ENCODE peak calls at places on chromosomes 6 and 20, in six cellular contexts. T, J, X, K, E and Z are unnamed samples.

GRCh38 chr20:49677777-49678758 is 35.6 kb downstream of the B4GALT5 start:
- DNase-seq in K (no peak), X (no peak), T (no peak), E (no peak), J (no peak), Z (no peak)

GRCh38 chr6:37518116-37518515 is 18.4 kb upstream of the CCDC167 start:
- DNase-seq in E (no peak), T (no peak), J (no peak), X (no peak), K (no peak), Z (no peak)

GRCh38 chr20:59153832-59154231 is 9.8 kb upstream of the ZNF831 start:
- DNase-seq in E (no peak), X (no peak), J (no peak), K (no peak), T (no peak), Z (no peak)

GRCh38 chr6:51855310-51856082 is 231.9 kb downstream of the PKHD1 start:
- DNase-seq in T (no peak), J (peak; percentile 27), X (peak; percentile 85), K (no peak), E (no peak), Z (no peak)

GRCh38 chr6:28867078-28867414 is 56.7 kb downstream of the TRIM27 start:
- DNase-seq in K (no peak), T (no peak), X (no peak), J (no peak), E (no peak), Z (no peak)

GRCh38 chr6:127182501-127182900 is 64.0 kb downstream of the RSPO3 start:
- DNase-seq in E (no peak), J (no peak), K (no peak), T (no peak), X (no peak), Z (no peak)

GRCh38 chr6:110683236-110683635 is 132.0 kb downstream of the CDK19 start:
- DNase-seq in X (no peak), E (no peak), J (no peak), T (no peak), K (no peak), Z (no peak)

GRCh38 chr6:168129292-168130167 is 50.5 kb upstream of the FRMD1 start:
- DNase-seq in K (no peak), E (no peak), T (no peak), J (no peak), X (no peak), Z (no peak)

GRCh38 chr6:149054559-149055194 is 262.8 kb upstream of the TAB2 start:
- DNase-seq in E (no peak), X (no peak), J (no peak), T (no peak), K (no peak), Z (no peak)

GRCh38 chr6:113690255-113690956 is 166.7 kb upstream of the MARCKS start:
- DNase-seq in J (peak; percentile 45), K (no peak), T (no peak), E (no peak), X (no peak), Z (no peak)

DNA sequence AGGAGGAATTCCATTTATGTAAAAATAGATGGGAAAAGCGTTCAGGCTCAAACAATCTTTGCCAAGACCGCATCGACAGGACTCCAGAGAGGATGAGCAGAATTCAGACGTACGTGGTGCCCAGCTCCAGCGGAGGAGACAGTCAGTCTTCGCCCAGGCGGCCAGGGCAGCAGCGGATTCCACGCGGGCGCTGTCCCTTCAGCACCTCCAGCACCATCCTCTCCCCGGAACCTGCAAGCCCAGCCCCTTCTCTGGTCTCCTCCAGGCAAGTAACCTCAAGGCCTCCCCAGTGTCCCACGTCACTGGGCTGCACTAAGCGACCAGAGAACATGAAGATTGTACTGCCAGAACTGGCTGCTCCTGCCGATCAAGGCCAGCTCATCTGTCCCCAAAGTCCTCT is 2.8 kb upstream of the KCNQ2 start:
- DNase-seq in X (peak; percentile 85), K (no peak), E (no peak), J (no peak), T (no peak), Z (no peak)
- H3K27me3 ChIP-seq in X (peaks cover 53% of the 10 kb centered on the region), K (peaks cover 37% of the 10 kb centered on the region), E (peaks cover 33% of the 10 kb centered on the region), J (no peaks in the 10 kb centered on the region), T (peaks cover 14% of the 10 kb centered on the region), Z (peaks cover 85% of the 10 kb centered on the region)

GRCh38 chr20:17646901-17647301 is 35.1 kb downstream of the RRBP1 start:
- DNase-seq in T (no peak), J (no peak), X (no peak), E (no peak), K (no peak), Z (no peak)
- H3K4me1 ChIP-seq in T (no peaks in the 10 kb centered on the region), J (peaks cover 64% of the 10 kb centered on the region), X (peaks cover 65% of the 10 kb centered on the region), E (peaks cover 8% of the 10 kb centered on the region), K (peaks cover 81% of the 10 kb centered on the region), Z (peaks cover 67% of the 10 kb centered on the region)

DNA sequence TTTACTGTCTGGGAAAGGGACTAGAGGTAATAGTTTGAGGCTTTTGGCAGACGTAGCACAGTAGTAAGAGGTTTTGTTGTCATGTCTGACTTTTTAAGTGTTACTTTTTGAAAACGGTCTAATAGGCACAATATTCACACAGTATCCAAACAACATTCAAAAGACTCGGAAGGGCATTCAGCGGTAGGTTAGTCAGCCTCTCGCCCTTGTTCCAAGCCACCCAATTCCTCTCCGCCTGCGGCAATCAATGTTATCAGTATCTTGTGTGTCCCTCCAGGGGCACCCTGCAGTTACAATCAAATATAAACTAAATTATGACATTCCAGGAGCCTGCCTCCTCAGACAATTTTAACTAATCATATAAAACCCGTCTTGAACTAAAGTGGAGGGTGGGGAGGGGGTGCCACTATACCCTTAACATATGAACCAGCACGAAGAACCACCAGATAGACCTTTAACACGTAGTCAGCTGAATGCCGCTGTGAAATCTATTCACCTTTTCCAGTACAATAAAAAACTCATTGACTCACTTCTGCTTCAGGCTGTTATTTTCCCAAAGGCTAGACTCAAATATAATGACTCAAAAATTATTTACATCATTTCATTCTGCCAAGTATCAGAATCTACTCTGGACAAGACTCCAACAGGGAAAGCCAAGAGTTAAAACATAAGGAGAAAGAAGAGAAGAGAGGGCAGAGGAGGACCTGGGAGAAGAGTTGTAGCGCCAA is 1.7 kb downstream of the TENT5A start:
- DNase-seq in X (no peak), T (no peak), E (no peak), J (no peak), K (no peak), Z (no peak)
- TF ChIP-seq CTCF in X (no peak), T (no peak), E (no peak), J (no peak), K (no peak), Z (no peak)

GRCh38 chr20:39283464-39283863 is 321.3 kb downstream of the DHX35 start:
- DNase-seq in E (no peak), X (no peak), J (no peak), K (no peak), T (no peak), Z (no peak)
- H3K27me3 ChIP-seq in E (no peaks in the 10 kb centered on the region), X (no peaks in the 10 kb centered on the region), J (no peaks in the 10 kb centered on the region), K (no peaks in the 10 kb centered on the region), T (no peaks in the 10 kb centered on the region), Z (no peaks in the 10 kb centered on the region)

GRCh38 chr6:8783191-8783590 is 347.8 kb upstream of the SLC35B3 start:
- DNase-seq in E (no peak), X (no peak), J (no peak), T (no peak), K (no peak), Z (no peak)
- H3K4me1 ChIP-seq in E (no peaks in the 10 kb centered on the region), X (no peaks in the 10 kb centered on the region), J (no peaks in the 10 kb centered on the region), T (no peaks in the 10 kb centered on the region), K (no peaks in the 10 kb centered on the region), Z (no peaks in the 10 kb centered on the region)

GRCh38 chr6:81752084-81752968 is at the start of gene TENT5A:
- DNase-seq in X (peak; percentile 94), T (peak; percentile 78), E (peak; percentile 93), K (peak; percentile 93), J (peak; percentile 92), Z (peak; percentile 91)
- TF ChIP-seq CTCF in X (no peak), T (no peak), E (peak; percentile 14), K (peak; percentile 7), J (no peak), Z (no peak)